ENCODE peak calls at places on chromosomes 1 and 21, in five cellular contexts. N is neural progenitor cell, D is GM23248, Y is PC-9, E is GM23338. O is an unnamed sample. For H3K79me2 and H3F3A, the result is how much of the 10 kb centered on the place peaks cover.

GRCh38 chr1:101193733-101194169 is 43.1 kb upstream of the S1PR1 start:
- DNase-seq in E (no peak), N (no peak), D (peak), Y (peak), O (no peak)

GRCh38 chr1:31880957-31881697 is 57.0 kb downstream of the PTP4A2 start:
- DNase-seq in N (no peak), Y (no peak), E (no peak), D (peak), O (peak)

GRCh38 chr1:29227511-29227910 is 3.2 kb downstream of the MECR start:
- DNase-seq in N (no peak), D (no peak), Y (peak), E (peak), O (no peak)

GRCh38 chr21:38505654-38506523 is 7.6 kb upstream of the ERG start:
- DNase-seq in Y (peak), E (peak), N (peak), D (peak), O (peak)

GRCh38 chr1:111251570-111251969 is 24.1 kb downstream of the CHI3L2 start:
- DNase-seq in E (no peak), N (no peak), D (no peak), Y (no peak), O (peak)

GRCh38 chr1:25503551-25504426 is 39.6 kb upstream of the LDLRAP1 start:
- DNase-seq in Y (peak), E (peak), D (peak), N (peak), O (peak)

GRCh38 chr1:222034790-222035189 is 292.9 kb upstream of the DUSP10 start:
- DNase-seq in N (no peak), D (no peak), Y (no peak), E (no peak), O (no peak)

GRCh38 chr1:47771766-47772165 is 225.4 kb downstream of the TRABD2B start:
- DNase-seq in Y (no peak), D (no peak), N (no peak), E (no peak), O (no peak)

GRCh38 chr1:66685670-66686069 is 66.6 kb upstream of the DYNLT5 start:
- DNase-seq in N (no peak), E (no peak), D (peak), Y (no peak), O (no peak)

GRCh38 chr1:10950316-10951172 is 61.9 kb upstream of the TARDBP start:
- DNase-seq in E (no peak), D (peak), Y (no peak), N (no peak), O (no peak)

GRCh38 chr1:182608850-182609610 is 4.8 kb upstream of the RGS16 start:
- DNase-seq in E (no peak), D (peak), N (no peak), Y (no peak), O (no peak)

GRCh38 chr1:147723691-147724323 is 36.6 kb downstream of the GJA5 start:
- DNase-seq in E (peak), N (peak), Y (no peak), D (peak), O (peak)

GRCh38 chr1:183633676-183634343 is 1.8 kb downstream of the ARPC5 start:
- DNase-seq in N (peak), E (peak), Y (no peak), D (peak), O (peak)

GRCh38 chr1:31551206-31551605 is 25.1 kb upstream of the TINAGL1 start:
- DNase-seq in Y (no peak), E (no peak), D (no peak), N (no peak), O (no peak)

GRCh38 chr1:30085814-30086770 is 637.3 kb downstream of the MATN1 start:
- DNase-seq in N (peak), D (peak), E (peak), Y (peak), O (no peak)

GRCh38 chr21:41634211-41634694 is 126.3 kb upstream of the TMPRSS2 start:
- DNase-seq in Y (peak), N (no peak), D (no peak), E (peak), O (no peak)

GRCh38 chr1:240399381-240399780 is 212.6 kb downstream of the GREM2 start:
- DNase-seq in Y (no peak), N (peak), E (no peak), D (peak), O (no peak)

GRCh38 chr1:16979475-16980327 is 719 bp downstream of the MFAP2 start:
- DNase-seq in E (peak), N (peak), Y (no peak), D (peak), O (no peak)

GRCh38 chr1:61011514-61012263 is 70.7 kb upstream of the NFIA start:
- DNase-seq in N (no peak), D (no peak), E (no peak), Y (no peak), O (no peak)

GRCh38 chr1:206706298-206706791 is 21.6 kb downstream of the MAPKAPK2 start:
- DNase-seq in E (peak), D (peak), N (peak), Y (no peak), O (no peak)

GRCh38 chr21:45999581-46000181 is 18.1 kb downstream of the COL6A1 start:
- DNase-seq in E (no peak), Y (no peak), D (peak), N (no peak), O (no peak)

GRCh38 chr1:175840787-175841186 is 97.4 kb upstream of the TNR start:
- DNase-seq in E (no peak), N (no peak), Y (no peak), D (no peak), O (no peak)

GRCh38 chr1:157878059-157878458 is 36.5 kb upstream of the CD5L start:
- DNase-seq in E (peak), D (peak), Y (no peak), N (peak), O (peak)

GRCh38 chr1:171295821-171296220 is 18.2 kb upstream of the FMO4 start:
- DNase-seq in D (peak), N (no peak), Y (no peak), E (no peak), O (no peak)

GRCh38 chr1:205227584-205228006 is at the start of gene TMCC2:
- DNase-seq in D (peak), N (peak), Y (peak), E (peak), O (peak)

GRCh38 chr1:41343790-41344679 is 17.2 kb upstream of the FOXO6 start:
- DNase-seq in E (no peak), N (peak), Y (no peak), D (no peak), O (no peak)

GRCh38 chr21:18545908-18546307 is 142.3 kb upstream of the TMPRSS15 start:
- DNase-seq in E (no peak), D (no peak), Y (no peak), N (no peak), O (no peak)

DNA sequence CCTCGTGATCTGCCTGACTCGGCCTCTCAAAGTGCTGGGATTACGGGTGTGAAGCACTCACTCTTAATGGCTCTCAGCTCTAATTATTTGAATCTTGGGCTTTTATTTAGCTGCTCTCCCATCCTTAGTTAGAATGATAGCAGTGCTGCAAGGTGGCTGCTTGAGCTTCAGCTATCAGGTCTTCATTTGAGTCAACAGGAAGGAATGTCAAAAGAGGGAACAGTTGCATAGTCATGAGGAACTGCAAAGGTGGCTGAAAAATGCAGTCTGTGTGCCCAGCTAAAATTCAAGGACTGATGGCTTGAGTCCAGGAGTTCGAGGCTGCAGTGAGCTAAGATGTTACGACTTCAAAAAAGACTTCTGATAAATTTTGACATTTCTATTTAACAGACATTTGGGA is 55.6 kb downstream of the UCK2 start:
- DNase-seq in E (peak), D (no peak), Y (peak), N (no peak), O (no peak)
- H3K79me2 ChIP-seq in E (half or more), D (half or more), Y (half or more), N (half or more), O (half or more)

DNA sequence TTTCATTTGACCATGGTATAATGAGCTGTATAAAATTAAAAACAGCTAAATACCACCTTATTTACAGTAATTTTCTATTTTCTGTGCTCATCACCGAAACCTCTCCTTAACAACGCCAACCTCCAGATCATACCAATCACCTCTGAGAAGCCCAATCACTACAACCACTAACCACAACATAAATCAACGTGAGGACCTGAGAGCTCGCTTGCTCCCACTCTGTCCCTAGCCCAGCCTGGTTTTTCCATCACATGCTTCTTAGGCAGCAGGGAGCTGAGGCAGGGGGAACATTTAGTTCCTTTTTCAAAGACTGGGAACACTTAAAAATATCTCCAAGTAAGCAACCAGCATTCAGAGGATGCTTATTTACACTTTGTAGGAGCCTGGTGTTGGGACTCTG is 56.2 kb upstream of the IRF2BP2 start:
- DNase-seq in D (no peak), E (no peak), N (no peak), Y (no peak), O (no peak)
- H3K27ac ChIP-seq in D (no peak), E (no peak), N (no peak), Y (no peak), O (no peak)

GRCh38 chr1:201644197-201644596 is 105.3 kb downstream of the NAV1 start:
- DNase-seq in Y (no peak), D (no peak), N (no peak), E (no peak), O (no peak)
- H3F3A ChIP-seq in Y (under half), D (under half), N (under half), E (under half), O (under half)

GRCh38 chr1:178024504-178024903 is 54.6 kb upstream of the SEC16B start:
- DNase-seq in D (no peak), E (no peak), Y (no peak), N (no peak), O (no peak)
- H3K79me2 ChIP-seq in D (under half), E (under half), Y (under half), N (under half), O (under half)

GRCh38 chr1:26734501-26735058 is 38.8 kb downstream of the ARID1A start:
- DNase-seq in Y (no peak), D (peak), E (no peak), N (no peak), O (no peak)

GRCh38 chr1:26740023-26740422 is 44.2 kb downstream of the ARID1A start:
- DNase-seq in D (no peak), E (no peak), Y (no peak), N (no peak), O (no peak)

GRCh38 chr1:26740958-26741357 is 45.1 kb downstream of the ARID1A start:
- DNase-seq in D (no peak), Y (no peak), E (no peak), N (no peak), O (no peak)

GRCh38 chr1:26743426-26744059 is 44.2 kb upstream of the PIGV start:
- DNase-seq in N (no peak), E (no peak), D (no peak), Y (no peak), O (peak)

DNA sequence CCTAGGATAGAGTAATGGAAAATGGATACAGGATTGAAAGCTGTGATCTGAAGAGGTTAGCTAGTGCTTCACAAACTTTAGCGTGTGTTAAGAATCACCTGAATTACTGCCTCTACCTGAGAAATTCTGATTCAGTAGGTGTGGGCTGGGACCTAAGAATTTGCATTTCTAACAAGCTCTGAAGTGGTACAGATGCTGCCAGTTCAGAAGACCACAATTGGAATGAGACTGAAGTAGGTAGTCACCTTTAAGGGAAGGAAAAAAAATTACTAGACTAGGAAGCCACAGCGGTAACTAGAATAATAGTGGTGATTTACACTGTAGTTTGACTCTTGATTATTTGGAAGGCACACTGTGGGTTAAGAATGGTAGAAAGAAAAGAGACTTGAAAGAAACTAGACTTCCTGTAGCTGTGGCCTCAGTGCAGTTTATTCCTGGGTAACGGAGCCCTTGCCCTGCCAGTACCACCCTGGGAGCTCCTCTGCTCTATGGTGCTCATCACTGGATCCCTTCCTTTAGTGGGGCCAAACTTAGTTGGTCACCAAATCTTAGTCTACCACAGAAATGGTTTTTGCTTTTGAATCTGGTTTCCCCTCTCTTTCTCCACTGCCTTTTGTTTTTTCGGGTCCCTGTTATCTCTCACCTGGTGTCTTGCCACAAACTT is 43.6 kb downstream of the ARID1A start:
- DNase-seq in E (no peak), D (no peak), N (no peak), Y (no peak), O (peak)
- H3K27ac ChIP-seq in E (no peak), D (no peak), N (peak), Y (no peak), O (peak)

GRCh38 chr1:114719424-114719787 is 2.8 kb upstream of the NRAS start:
- DNase-seq in D (peak), N (no peak), E (no peak), Y (no peak), O (no peak)
- H3F3A ChIP-seq in D (half or more), N (half or more), E (under half), Y (half or more), O (under half)

DNA sequence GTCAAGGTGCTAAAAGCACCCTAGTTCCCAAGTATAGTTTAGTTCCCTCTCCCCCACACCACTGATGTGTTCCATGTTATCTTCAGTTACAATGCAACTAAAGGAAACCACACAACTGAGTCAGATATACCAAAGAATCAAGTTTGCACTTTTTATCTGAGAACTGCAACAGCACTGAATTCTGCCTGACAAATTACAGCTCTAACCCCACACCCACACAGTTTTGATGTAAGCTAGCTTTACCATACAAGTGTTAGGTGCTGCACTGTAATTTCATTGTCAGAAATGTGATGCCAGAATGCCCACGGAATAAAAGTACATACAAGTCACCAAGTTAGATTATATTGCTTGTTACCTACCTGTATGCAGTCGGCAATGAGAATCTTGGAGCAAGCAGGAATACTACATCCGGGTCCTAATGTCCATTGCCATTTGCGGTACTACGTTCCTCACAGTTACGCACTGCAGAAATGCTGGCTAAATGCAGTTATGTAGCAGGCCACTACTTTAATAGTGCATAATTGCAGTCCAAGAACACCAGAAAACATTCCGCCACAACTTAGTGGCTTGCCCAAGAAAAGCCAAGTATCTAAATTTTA is 12.1 kb downstream of the SFPQ start:
- DNase-seq in Y (no peak), E (no peak), N (no peak), D (peak), O (no peak)
- H3K79me2 ChIP-seq in Y (half or more), E (half or more), N (half or more), D (half or more), O (half or more)

GRCh38 chr1:59146651-59147358 is 150.1 kb upstream of the FGGY start:
- DNase-seq in Y (peak), D (peak), E (peak), N (peak), O (peak)
- H3K27ac ChIP-seq in Y (peak), D (peak), E (no peak), N (no peak), O (no peak)

GRCh38 chr1:247390116-247390791 is 25.7 kb upstream of the NLRP3 start:
- DNase-seq in N (peak), Y (peak), D (peak), E (peak), O (peak)

GRCh38 chr1:247390996-247391395 is 25.0 kb upstream of the NLRP3 start:
- DNase-seq in N (no peak), D (no peak), E (no peak), Y (no peak), O (no peak)

GRCh38 chr1:247387096-247387495 is 28.9 kb upstream of the NLRP3 start:
- DNase-seq in Y (no peak), E (peak), D (no peak), N (no peak), O (no peak)

GRCh38 chr1:247387500-247387899 is 28.5 kb upstream of the NLRP3 start:
- DNase-seq in N (no peak), Y (no peak), E (peak), D (no peak), O (no peak)

GRCh38 chr1:247392088-247392487 is 23.9 kb upstream of the NLRP3 start:
- DNase-seq in E (no peak), N (no peak), D (no peak), Y (no peak), O (no peak)
- H3F3A ChIP-seq in E (under half), N (under half), D (under half), Y (under half), O (under half)

GRCh38 chr1:198701250-198701649 is 62.4 kb downstream of the PTPRC start:
- DNase-seq in E (no peak), Y (no peak), N (no peak), D (no peak), O (no peak)
- H3K79me2 ChIP-seq in E (under half), Y (under half), N (under half), D (under half), O (under half)